ENCODE peak calls at places on chromosomes 5 and 9, in nine cellular contexts. One of them, this sample, is unnamed.

GRCh38 chr5:2270467-2270866 is 387.7 kb upstream of the IRX4 start:
- DNase-seq in OCI-LY7: no peak
- DNase-seq in Caki2: no peak
- DNase-seq in osteocyte: no peak
- DNase-seq in activated CD8-positive, alpha-beta memory T cell treated with anti-CD3 and anti-CD28 coated beads, Interleukin-2, amount 10 ng/mL, durations not matched to agents 7 days and 5 days: no peak
- DNase-seq in H7: peak
- DNase-seq in spleen: no peak
- DNase-seq in kidney glomerular epithelial cell: no peak
- DNase-seq in posterior vena cava: peak
- DNase-seq in this sample: peak

GRCh38 chr9:132849168-132849831 is 28.8 kb downstream of the AK8 start:
- DNase-seq in H7: no peak
- DNase-seq in Caki2: no peak
- DNase-seq in osteocyte: no peak
- DNase-seq in spleen: no peak
- DNase-seq in posterior vena cava: no peak
- DNase-seq in OCI-LY7: no peak
- DNase-seq in kidney glomerular epithelial cell: no peak
- DNase-seq in activated CD8-positive, alpha-beta memory T cell treated with anti-CD3 and anti-CD28 coated beads, Interleukin-2, amount 10 ng/mL, durations not matched to agents 7 days and 5 days: no peak
- DNase-seq in this sample: no peak

GRCh38 chr9:69181908-69182353 is 7.9 kb downstream of the TJP2 start:
- DNase-seq in kidney glomerular epithelial cell: no peak
- DNase-seq in osteocyte: no peak
- DNase-seq in spleen: no peak
- DNase-seq in OCI-LY7: peak
- DNase-seq in Caki2: no peak
- DNase-seq in H7: no peak
- DNase-seq in posterior vena cava: no peak
- DNase-seq in activated CD8-positive, alpha-beta memory T cell treated with anti-CD3 and anti-CD28 coated beads, Interleukin-2, amount 10 ng/mL, durations not matched to agents 7 days and 5 days: no peak
- DNase-seq in this sample: no peak

GRCh38 chr5:87851603-87852002 is 417.0 kb downstream of the TMEM161B start:
- DNase-seq in spleen: no peak
- DNase-seq in activated CD8-positive, alpha-beta memory T cell treated with anti-CD3 and anti-CD28 coated beads, Interleukin-2, amount 10 ng/mL, durations not matched to agents 7 days and 5 days: no peak
- DNase-seq in H7: no peak
- DNase-seq in kidney glomerular epithelial cell: no peak
- DNase-seq in osteocyte: no peak
- DNase-seq in OCI-LY7: no peak
- DNase-seq in Caki2: no peak
- DNase-seq in posterior vena cava: no peak
- DNase-seq in this sample: no peak

GRCh38 chr9:93133641-93134017 is 422 bp downstream of the NINJ1 start:
- DNase-seq in H7: peak
- DNase-seq in OCI-LY7: no peak
- DNase-seq in Caki2: peak
- DNase-seq in spleen: peak
- DNase-seq in kidney glomerular epithelial cell: peak
- DNase-seq in posterior vena cava: peak
- DNase-seq in activated CD8-positive, alpha-beta memory T cell treated with anti-CD3 and anti-CD28 coated beads, Interleukin-2, amount 10 ng/mL, durations not matched to agents 7 days and 5 days: peak
- DNase-seq in osteocyte: no peak
- DNase-seq in this sample: peak

GRCh38 chr9:123355761-123356520 is at the start of gene CRB2:
- DNase-seq in spleen: no peak
- DNase-seq in posterior vena cava: no peak
- DNase-seq in activated CD8-positive, alpha-beta memory T cell treated with anti-CD3 and anti-CD28 coated beads, Interleukin-2, amount 10 ng/mL, durations not matched to agents 7 days and 5 days: no peak
- DNase-seq in H7: peak
- DNase-seq in Caki2: no peak
- DNase-seq in osteocyte: no peak
- DNase-seq in kidney glomerular epithelial cell: peak
- DNase-seq in OCI-LY7: no peak
- DNase-seq in this sample: peak

GRCh38 chr5:135251099-135251498 is 147.9 kb downstream of the MACROH2A1 start:
- DNase-seq in activated CD8-positive, alpha-beta memory T cell treated with anti-CD3 and anti-CD28 coated beads, Interleukin-2, amount 10 ng/mL, durations not matched to agents 7 days and 5 days: peak
- DNase-seq in spleen: peak
- DNase-seq in kidney glomerular epithelial cell: no peak
- DNase-seq in Caki2: no peak
- DNase-seq in osteocyte: peak
- DNase-seq in H7: no peak
- DNase-seq in OCI-LY7: no peak
- DNase-seq in posterior vena cava: no peak
- DNase-seq in this sample: no peak

GRCh38 chr9:13586726-13587392 is 307.4 kb upstream of the MPDZ start:
- DNase-seq in activated CD8-positive, alpha-beta memory T cell treated with anti-CD3 and anti-CD28 coated beads, Interleukin-2, amount 10 ng/mL, durations not matched to agents 7 days and 5 days: no peak
- DNase-seq in spleen: no peak
- DNase-seq in osteocyte: no peak
- DNase-seq in H7: no peak
- DNase-seq in OCI-LY7: no peak
- DNase-seq in kidney glomerular epithelial cell: no peak
- DNase-seq in posterior vena cava: no peak
- DNase-seq in Caki2: no peak
- DNase-seq in this sample: no peak

GRCh38 chr5:144951001-144951400 is 780.3 kb downstream of the KCTD16 start:
- DNase-seq in kidney glomerular epithelial cell: peak
- DNase-seq in OCI-LY7: no peak
- DNase-seq in osteocyte: no peak
- DNase-seq in H7: no peak
- DNase-seq in Caki2: peak
- DNase-seq in spleen: no peak
- DNase-seq in posterior vena cava: no peak
- DNase-seq in activated CD8-positive, alpha-beta memory T cell treated with anti-CD3 and anti-CD28 coated beads, Interleukin-2, amount 10 ng/mL, durations not matched to agents 7 days and 5 days: no peak
- DNase-seq in this sample: no peak

GRCh38 chr9:130426883-130427282 is 17.9 kb upstream of the ASS1 start:
- DNase-seq in activated CD8-positive, alpha-beta memory T cell treated with anti-CD3 and anti-CD28 coated beads, Interleukin-2, amount 10 ng/mL, durations not matched to agents 7 days and 5 days: no peak
- DNase-seq in OCI-LY7: no peak
- DNase-seq in kidney glomerular epithelial cell: no peak
- DNase-seq in posterior vena cava: no peak
- DNase-seq in H7: no peak
- DNase-seq in spleen: no peak
- DNase-seq in osteocyte: peak
- DNase-seq in Caki2: no peak
- DNase-seq in this sample: no peak

GRCh38 chr5:17398866-17399835 is 98.9 kb upstream of the TAF11L2 start:
- DNase-seq in activated CD8-positive, alpha-beta memory T cell treated with anti-CD3 and anti-CD28 coated beads, Interleukin-2, amount 10 ng/mL, durations not matched to agents 7 days and 5 days: no peak
- DNase-seq in posterior vena cava: no peak
- DNase-seq in Caki2: no peak
- DNase-seq in kidney glomerular epithelial cell: no peak
- DNase-seq in osteocyte: no peak
- DNase-seq in OCI-LY7: peak
- DNase-seq in H7: no peak
- DNase-seq in spleen: no peak
- DNase-seq in this sample: no peak

GRCh38 chr9:127341152-127341551 is 55.8 kb upstream of the SLC2A8 start:
- DNase-seq in posterior vena cava: no peak
- DNase-seq in Caki2: no peak
- DNase-seq in activated CD8-positive, alpha-beta memory T cell treated with anti-CD3 and anti-CD28 coated beads, Interleukin-2, amount 10 ng/mL, durations not matched to agents 7 days and 5 days: no peak
- DNase-seq in OCI-LY7: no peak
- DNase-seq in H7: no peak
- DNase-seq in kidney glomerular epithelial cell: no peak
- DNase-seq in spleen: no peak
- DNase-seq in osteocyte: no peak
- DNase-seq in this sample: no peak

GRCh38 chr5:98773464-98774191 is at the start of gene RGMB:
- DNase-seq in spleen: peak
- DNase-seq in Caki2: peak
- DNase-seq in kidney glomerular epithelial cell: peak
- DNase-seq in posterior vena cava: peak
- DNase-seq in H7: peak
- DNase-seq in osteocyte: peak
- DNase-seq in OCI-LY7: peak
- DNase-seq in activated CD8-positive, alpha-beta memory T cell treated with anti-CD3 and anti-CD28 coated beads, Interleukin-2, amount 10 ng/mL, durations not matched to agents 7 days and 5 days: peak
- DNase-seq in this sample: peak

GRCh38 chr9:33190021-33190420 is 22.9 kb upstream of the B4GALT1 start:
- DNase-seq in OCI-LY7: no peak
- DNase-seq in posterior vena cava: no peak
- DNase-seq in activated CD8-positive, alpha-beta memory T cell treated with anti-CD3 and anti-CD28 coated beads, Interleukin-2, amount 10 ng/mL, durations not matched to agents 7 days and 5 days: no peak
- DNase-seq in spleen: no peak
- DNase-seq in kidney glomerular epithelial cell: no peak
- DNase-seq in osteocyte: no peak
- DNase-seq in H7: no peak
- DNase-seq in Caki2: no peak
- DNase-seq in this sample: no peak

GRCh38 chr9:33375238-33375840 is 27.0 kb downstream of the AQP7 start:
- DNase-seq in osteocyte: no peak
- DNase-seq in activated CD8-positive, alpha-beta memory T cell treated with anti-CD3 and anti-CD28 coated beads, Interleukin-2, amount 10 ng/mL, durations not matched to agents 7 days and 5 days: no peak
- DNase-seq in posterior vena cava: peak
- DNase-seq in OCI-LY7: no peak
- DNase-seq in Caki2: no peak
- DNase-seq in H7: peak
- DNase-seq in kidney glomerular epithelial cell: no peak
- DNase-seq in spleen: peak
- DNase-seq in this sample: peak

GRCh38 chr5:136374638-136375037 is 9.3 kb upstream of the TRPC7 start:
- DNase-seq in Caki2: peak
- DNase-seq in posterior vena cava: no peak
- DNase-seq in kidney glomerular epithelial cell: no peak
- DNase-seq in OCI-LY7: no peak
- DNase-seq in H7: no peak
- DNase-seq in spleen: no peak
- DNase-seq in activated CD8-positive, alpha-beta memory T cell treated with anti-CD3 and anti-CD28 coated beads, Interleukin-2, amount 10 ng/mL, durations not matched to agents 7 days and 5 days: no peak
- DNase-seq in osteocyte: no peak
- DNase-seq in this sample: no peak

GRCh38 chr5:59810041-59810440 is 83.5 kb downstream of the PDE4D start:
- DNase-seq in H7: peak
- DNase-seq in Caki2: peak
- DNase-seq in spleen: peak
- DNase-seq in activated CD8-positive, alpha-beta memory T cell treated with anti-CD3 and anti-CD28 coated beads, Interleukin-2, amount 10 ng/mL, durations not matched to agents 7 days and 5 days: peak
- DNase-seq in osteocyte: peak
- DNase-seq in OCI-LY7: peak
- DNase-seq in kidney glomerular epithelial cell: peak
- DNase-seq in posterior vena cava: peak
- DNase-seq in this sample: peak